ENCODE peak calls at places on chromosome 12, in seven cellular contexts. L, W, H, B, Y, P and V are unnamed samples.

GRCh38 chr12:118311666-118312065 is 61.0 kb downstream of the TAOK3 start:
- DNase-seq in L (no peak), W (peak; percentile 14), H (no peak), B (no peak), Y (no peak), P (no peak), V (no peak)

GRCh38 chr12:46442239-46442638 is 69.7 kb upstream of the SLC38A2 start:
- DNase-seq in L (peak; percentile 45), W (peak; percentile 52), H (peak; percentile 69), B (no peak), Y (no peak), P (peak; percentile 73), V (no peak)

GRCh38 chr12:53735-54095 is 12.9 kb upstream of the IQSEC3 start:
- DNase-seq in L (no peak), W (no peak), H (no peak), B (no peak), Y (no peak), P (no peak), V (no peak)

GRCh38 chr12:4011597-4011996 is 138.4 kb upstream of the PARP11 start:
- DNase-seq in L (peak; percentile 61), W (no peak), H (peak; percentile 96), B (no peak), Y (no peak), P (peak; percentile 97), V (no peak)

GRCh38 chr12:5442251-5443006 is 10.5 kb downstream of the NTF3 start:
- DNase-seq in L (peak; percentile 79), W (peak; percentile 62), H (peak; percentile 71), B (peak; percentile 37), Y (no peak), P (peak; percentile 43), V (no peak)

GRCh38 chr12:67333649-67334048 is 64.5 kb downstream of the CAND1 start:
- DNase-seq in L (no peak), W (no peak), H (peak; percentile 60), B (no peak), Y (no peak), P (no peak), V (no peak)

GRCh38 chr12:70920251-70920851 is at the start of gene PTPRR:
- DNase-seq in L (peak; percentile 29), W (no peak), H (no peak), B (no peak), Y (no peak), P (no peak), V (no peak)

GRCh38 chr12:40946612-40947194 is 241.4 kb upstream of the PDZRN4 start:
- DNase-seq in L (no peak), W (peak; percentile 10), H (peak; percentile 51), B (no peak), Y (no peak), P (no peak), V (no peak)

GRCh38 chr12:30795660-30796507 is 41.1 kb upstream of the CAPRIN2 start:
- DNase-seq in L (peak; percentile 94), W (peak; percentile 85), H (peak; percentile 87), B (peak; percentile 79), Y (peak; percentile 51), P (peak; percentile 72), V (no peak)

GRCh38 chr12:83843531-83843930 is 1069.1 kb downstream of the SLC6A15 start:
- DNase-seq in L (no peak), W (no peak), H (no peak), B (no peak), Y (no peak), P (no peak), V (no peak)

GRCh38 chr12:39792938-39793337 is 173.3 kb upstream of the ABCD2 start:
- DNase-seq in L (no peak), W (no peak), H (no peak), B (no peak), Y (no peak), P (no peak), V (no peak)

GRCh38 chr12:29599397-29599796 is 101.9 kb upstream of the OVCH1 start:
- DNase-seq in L (peak; percentile 34), W (no peak), H (no peak), B (no peak), Y (no peak), P (no peak), V (no peak)

GRCh38 chr12:67193705-67194104 is 75.5 kb upstream of the CAND1 start:
- DNase-seq in L (peak; percentile 28), W (peak; percentile 2), H (peak; percentile 37), B (peak; percentile 1), Y (no peak), P (peak; percentile 26), V (no peak)

GRCh38 chr12:22525426-22525825 is 18.9 kb downstream of the C2CD5 start:
- DNase-seq in L (no peak), W (no peak), H (no peak), B (peak; percentile 1), Y (no peak), P (no peak), V (no peak)

GRCh38 chr12:111636209-111636928 is 37.3 kb upstream of the ATXN2 start:
- DNase-seq in L (no peak), W (no peak), H (no peak), B (peak; percentile 48), Y (peak; percentile 55), P (no peak), V (no peak)

GRCh38 chr12:46553266-46553665 is 180.7 kb upstream of the SLC38A2 start:
- DNase-seq in L (peak; percentile 83), W (peak; percentile 69), H (peak; percentile 76), B (no peak), Y (no peak), P (peak; percentile 93), V (no peak)

GRCh38 chr12:110010853-110011835 is 11.9 kb downstream of the ANKRD13A start:
- DNase-seq in L (no peak), W (no peak), H (no peak), B (no peak), Y (no peak), P (no peak), V (no peak)